ENCODE peak calls at places on chromosomes 2 and 18, in ten cellular contexts. S is ecto neural progenitor cell; E is germinal center; H is cardiac muscle cell; X is SK-N-DZ; F is iris pigment epithelial cell; A is SJSA1; P is NCI-H1694; W is activated CD4-positive, alpha-beta T cell treated with anti-CD3 and anti-CD28 coated beads, Interleukin-2, amount 50 U/mL, for 1 hour; K is COLO829. J is an unnamed sample.

GRCh38 chr2:30611572-30611971 is 164.5 kb downstream of the LCLAT1 start:
- DNase-seq in S (no peak), E (no peak), H (peak), X (no peak), F (peak), A (no peak), P (no peak), W (no peak), K (no peak), J (no peak)

GRCh38 chr2:229445013-229445412 is 173.9 kb upstream of the PID1 start:
- DNase-seq in S (no peak), E (no peak), H (no peak), X (no peak), F (peak), A (peak), P (no peak), W (no peak), K (peak), J (peak)

GRCh38 chr18:25724121-25724520 is 366.3 kb downstream of the SS18 start:
- DNase-seq in S (no peak), E (no peak), H (no peak), X (no peak), F (no peak), A (no peak), P (no peak), W (no peak), K (no peak), J (no peak)

GRCh38 chr2:159002465-159003130 is 34.2 kb downstream of the TANC1 start:
- DNase-seq in S (no peak), E (no peak), H (no peak), X (no peak), F (peak), A (no peak), P (no peak), W (no peak), K (no peak), J (no peak)

GRCh38 chr2:152488075-152488474 is 153.1 kb downstream of the FMNL2 start:
- DNase-seq in S (no peak), E (no peak), H (no peak), X (no peak), F (no peak), A (no peak), P (no peak), W (no peak), K (no peak), J (no peak)

GRCh38 chr2:218884519-218884918 is 3.9 kb downstream of the WNT10A start:
- DNase-seq in S (no peak), E (no peak), H (no peak), X (no peak), F (no peak), A (no peak), P (no peak), W (no peak), K (no peak), J (no peak)

GRCh38 chr2:179272406-179273192 is 8.0 kb upstream of the SESTD1 start:
- DNase-seq in S (no peak), E (no peak), H (peak), X (no peak), F (peak), A (peak), P (no peak), W (no peak), K (peak), J (no peak)

GRCh38 chr2:46601328-46601963 is 122.1 kb downstream of the TMEM247 start:
- DNase-seq in S (no peak), E (peak), H (peak), X (no peak), F (peak), A (no peak), P (no peak), W (no peak), K (peak), J (no peak)

GRCh38 chr2:100756704-100757103 is 63.2 kb upstream of the NPAS2 start:
- DNase-seq in S (no peak), E (no peak), H (no peak), X (no peak), F (no peak), A (no peak), P (no peak), W (no peak), K (no peak), J (peak)

GRCh38 chr2:237423891-237424290 is 9.9 kb upstream of the COL6A3 start:
- DNase-seq in S (no peak), E (no peak), H (no peak), X (no peak), F (no peak), A (no peak), P (no peak), W (no peak), K (no peak), J (no peak)

GRCh38 chr2:207930747-207931146 is 94.6 kb downstream of the PLEKHM3 start:
- DNase-seq in S (no peak), E (no peak), H (no peak), X (no peak), F (no peak), A (no peak), P (no peak), W (no peak), K (no peak), J (peak)

GRCh38 chr2:108412995-108413726 is 35.4 kb downstream of the SULT1C4 start:
- DNase-seq in S (no peak), E (no peak), H (no peak), X (no peak), F (peak), A (peak), P (no peak), W (no peak), K (peak), J (peak)

GRCh38 chr2:74821177-74822124 is 12.5 kb upstream of the HK2 start:
- DNase-seq in S (no peak), E (no peak), H (no peak), X (no peak), F (no peak), A (no peak), P (no peak), W (no peak), K (no peak), J (no peak)

GRCh38 chr2:98852903-98853302 is 83.1 kb downstream of the CRACDL start:
- DNase-seq in S (no peak), E (no peak), H (no peak), X (no peak), F (no peak), A (no peak), P (no peak), W (no peak), K (no peak), J (no peak)